ENCODE peak calls at places on chromosomes 16 and 17, in six cellular contexts. O, X, I, W, H and M are unnamed samples. For H3K9me3, the result is how much of the 10 kb centered on the place peaks cover.

GRCh38 chr17:77690271-77691161 is 268.0 kb upstream of the TNRC6C start:
- DNase-seq in O (no peak), X (no peak), I (no peak), W (no peak), H (no peak), M (no peak)

GRCh38 chr16:64711026-64711425 is 410.8 kb downstream of the CDH11 start:
- DNase-seq in O (no peak), X (no peak), I (no peak), W (no peak), H (no peak), M (no peak)

GRCh38 chr17:13320046-13320785 is 281.5 kb downstream of the HS3ST3A1 start:
- DNase-seq in O (no peak), X (no peak), I (no peak), W (no peak), H (no peak), M (no peak)

GRCh38 chr17:17361543-17362511 is 58.7 kb downstream of the NT5M start:
- DNase-seq in O (no peak), X (peak), I (no peak), W (peak), H (no peak), M (peak)

GRCh38 chr17:32933881-32934280 is 5.9 kb downstream of the TMEM98 start:
- DNase-seq in O (no peak), X (no peak), I (no peak), W (no peak), H (peak), M (no peak)

GRCh38 chr16:23842137-23842600 is 6.4 kb downstream of the PRKCB start:
- DNase-seq in O (no peak), X (no peak), I (no peak), W (no peak), H (no peak), M (no peak)

GRCh38 chr16:75620326-75621169 is 2.5 kb downstream of the ADAT1 start:
- DNase-seq in O (no peak), X (peak), I (no peak), W (no peak), H (no peak), M (no peak)

GRCh38 chr16:89701425-89702406 is at the start of gene SPATA2L:
- DNase-seq in O (peak), X (peak), I (peak), W (peak), H (peak), M (peak)

GRCh38 chr16:63337264-63337663 is 1301.0 kb upstream of the CDH8 start:
- DNase-seq in O (no peak), X (no peak), I (no peak), W (no peak), H (no peak), M (no peak)

GRCh38 chr16:50806099-50807062 is 64.5 kb downstream of the CYLD start:
- DNase-seq in O (peak), X (peak), I (peak), W (peak), H (peak), M (peak)

GRCh38 chr17:76642994-76643393 is 563 bp downstream of the ST6GALNAC1 start:
- DNase-seq in O (no peak), X (no peak), I (no peak), W (no peak), H (no peak), M (no peak)

GRCh38 chr16:35141303-35141702 is 1681.9 kb downstream of the TP53TG3F start:
- DNase-seq in O (no peak), X (no peak), I (no peak), W (no peak), H (no peak), M (no peak)
- H3K9me3 ChIP-seq in O (under half), X (under half), I (under half), W (under half), H (under half), M (under half)

DNA sequence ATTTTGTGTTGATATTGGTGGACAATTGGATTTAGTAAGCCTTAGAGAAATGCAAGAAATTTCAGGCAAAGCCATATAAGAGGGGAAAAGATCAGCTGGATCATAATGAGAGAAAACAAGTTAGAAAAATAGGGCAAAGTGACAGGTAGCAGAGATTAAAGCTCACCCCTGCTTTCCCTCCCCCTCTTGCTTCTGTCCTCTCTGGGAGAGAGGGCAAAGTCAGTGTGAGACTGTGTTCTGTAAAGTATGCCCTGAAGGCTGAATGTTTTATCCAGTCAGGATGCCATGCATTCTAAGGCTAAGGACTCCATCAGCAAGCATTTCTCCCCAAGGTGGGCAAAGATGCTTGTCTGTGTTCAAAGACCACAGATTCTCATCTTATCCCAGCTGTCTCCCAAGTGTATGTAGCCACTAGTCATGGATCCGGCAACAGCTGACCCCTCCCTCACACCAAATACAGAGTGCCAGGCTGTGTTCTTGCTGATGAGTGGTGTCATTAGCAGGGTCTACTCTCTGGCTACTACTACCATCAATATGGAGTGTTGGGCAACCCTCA is 136.2 kb upstream of the DNAH9 start:
- DNase-seq in O (no peak), X (no peak), I (no peak), W (no peak), H (no peak), M (no peak)
- H3K9me3 ChIP-seq in O (under half), X (under half), I (under half), W (under half), H (under half), M (under half)

GRCh38 chr17:26809033-26809432 is 484.9 kb upstream of the WSB1 start:
- DNase-seq in O (no peak), X (no peak), I (no peak), W (no peak), H (peak), M (no peak)
- H3K9me3 ChIP-seq in O (under half), X (under half), I (under half), W (under half), H (under half), M (under half)

GRCh38 chr16:608019-608418 is 18.2 kb downstream of the RAB40C start:
- DNase-seq in O (no peak), X (no peak), I (no peak), W (no peak), H (no peak), M (no peak)
- H3K9me3 ChIP-seq in O (under half), X (under half), I (under half), W (under half), H (under half), M (under half)

GRCh38 chr17:863880-864279 is 81.7 kb downstream of the MRM3 start:
- DNase-seq in O (no peak), X (no peak), I (no peak), W (no peak), H (no peak), M (no peak)

GRCh38 chr17:866568-867087 is 84.5 kb downstream of the MRM3 start:
- DNase-seq in O (no peak), X (no peak), I (no peak), W (no peak), H (no peak), M (no peak)

GRCh38 chr17:861364-861763 is 79.2 kb downstream of the MRM3 start:
- DNase-seq in O (no peak), X (no peak), I (no peak), W (no peak), H (no peak), M (no peak)

GRCh38 chr17:862584-862983 is 80.4 kb downstream of the MRM3 start:
- DNase-seq in O (no peak), X (no peak), I (no peak), W (no peak), H (no peak), M (no peak)

GRCh38 chr17:864315-864714 is 82.2 kb downstream of the MRM3 start:
- DNase-seq in O (no peak), X (no peak), I (no peak), W (no peak), H (no peak), M (no peak)
- H3K9me3 ChIP-seq in O (under half), X (under half), I (under half), W (under half), H (under half), M (under half)

GRCh38 chr17:82947051-82947991 is 107.5 kb upstream of the ZNF750 start:
- DNase-seq in O (no peak), X (peak), I (no peak), W (no peak), H (no peak), M (peak)

GRCh38 chr17:82949984-82950383 is 110.2 kb upstream of the ZNF750 start:
- DNase-seq in O (no peak), X (peak), I (no peak), W (no peak), H (no peak), M (peak)

GRCh38 chr17:82949361-82949760 is 109.5 kb upstream of the ZNF750 start:
- DNase-seq in O (no peak), X (peak), I (no peak), W (no peak), H (no peak), M (peak)

GRCh38 chr17:82948957-82949356 is 109.1 kb upstream of the ZNF750 start:
- DNase-seq in O (no peak), X (peak), I (no peak), W (no peak), H (no peak), M (peak)

GRCh38 chr17:82948081-82948511 is 108.3 kb upstream of the ZNF750 start:
- DNase-seq in O (no peak), X (peak), I (no peak), W (no peak), H (no peak), M (peak)
- H3K9me3 ChIP-seq in O (under half), X (under half), I (under half), W (under half), H (half or more), M (under half)

DNA sequence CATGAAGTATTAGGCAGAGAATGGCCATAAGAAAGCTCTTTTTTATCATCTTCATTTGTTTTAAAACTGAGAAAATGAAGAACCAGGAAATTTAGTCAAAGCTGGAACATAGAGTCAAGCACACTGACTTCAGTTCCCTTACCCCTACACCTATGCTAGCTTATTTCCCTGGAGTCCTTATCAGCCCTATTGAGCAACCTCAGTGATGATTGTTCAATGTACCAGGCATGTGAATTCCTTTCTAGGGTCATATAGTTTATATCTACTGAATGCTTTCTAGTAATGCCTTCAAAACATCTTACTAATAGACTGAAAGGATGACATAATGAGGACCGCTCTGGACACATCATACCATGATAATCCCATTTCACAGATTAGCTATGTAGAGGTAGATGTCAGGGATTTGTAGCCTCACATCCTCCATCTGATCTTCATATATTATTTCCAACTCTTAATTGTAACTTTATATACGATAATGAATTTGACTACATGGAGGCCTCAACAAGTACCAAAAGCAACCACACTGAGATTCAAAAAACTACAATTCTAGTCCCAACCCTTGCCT is 460.4 kb upstream of the DYNLRB2 start:
- DNase-seq in O (no peak), X (no peak), I (no peak), W (no peak), H (no peak), M (no peak)
- H3K9me3 ChIP-seq in O (under half), X (under half), I (under half), W (under half), H (under half), M (under half)

DNA sequence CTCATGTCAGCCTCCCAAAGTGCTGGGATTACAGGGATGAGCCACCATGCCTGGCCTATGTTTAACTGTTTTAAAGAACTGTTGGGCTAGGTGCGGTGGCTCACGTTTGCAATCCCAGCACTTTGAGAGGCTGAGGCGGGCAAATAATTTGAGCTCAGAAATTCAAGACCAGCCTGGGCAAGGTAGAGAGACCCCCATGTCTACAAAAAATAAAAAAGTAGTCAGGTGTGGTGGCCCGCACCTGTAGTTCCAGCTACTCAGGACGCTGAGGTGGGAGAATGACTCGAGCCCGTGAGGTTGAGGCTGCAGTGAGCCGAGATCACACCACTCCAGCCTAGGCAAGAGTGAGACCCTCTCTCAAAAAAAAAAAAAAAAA is 1.9 kb upstream of the ITGAL start:
- DNase-seq in O (no peak), X (no peak), I (no peak), W (no peak), H (no peak), M (no peak)
- H3K9me3 ChIP-seq in O (under half), X (under half), I (under half), W (under half), H (under half), M (under half)

DNA sequence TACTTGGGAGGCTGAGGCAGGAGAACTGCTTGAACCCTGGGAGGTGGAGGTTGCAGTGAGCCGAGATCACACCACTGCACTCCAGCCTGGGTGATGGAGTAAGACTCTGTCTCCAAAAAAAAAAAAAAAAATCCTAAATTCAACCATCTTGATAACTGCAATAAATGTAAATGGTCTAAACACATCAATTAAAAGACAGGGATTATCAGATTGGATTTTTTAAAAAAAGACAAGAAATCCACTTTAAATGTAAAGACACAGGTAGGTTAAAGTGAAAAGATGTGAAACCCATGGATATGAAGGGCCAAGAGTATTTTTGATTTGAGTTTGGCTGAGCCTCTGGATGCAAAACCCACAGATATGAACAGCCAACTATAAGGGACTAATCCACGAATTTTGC is 64.2 kb upstream of the ATP2A3 start:
- DNase-seq in O (no peak), X (no peak), I (no peak), W (no peak), H (no peak), M (no peak)
- H3K9me3 ChIP-seq in O (under half), X (under half), I (under half), W (under half), H (under half), M (under half)